ENCODE peak calls at places on chromosome 3, in seven cellular contexts. X, U, R, G, J, H and E are unnamed samples.

GRCh38 chr3:46006646-46007045 is 11.0 kb upstream of the FYCO1 start:
- DNase-seq in X (peak; percentile 45), U (no peak), R (peak; percentile 81), G (no peak), J (no peak), H (no peak), E (no peak)

GRCh38 chr3:66335671-66336070 is 114.9 kb downstream of the SLC25A26 start:
- DNase-seq in X (no peak), U (no peak), R (no peak), G (no peak), J (no peak), H (no peak), E (no peak)

GRCh38 chr3:34073961-34074360 is 275.5 kb downstream of the PDCD6IP start:
- DNase-seq in X (no peak), U (no peak), R (no peak), G (no peak), J (no peak), H (no peak), E (no peak)

GRCh38 chr3:182063742-182064141 is 352.0 kb downstream of the SOX2 start:
- DNase-seq in X (peak; percentile 76), U (no peak), R (no peak), G (no peak), J (no peak), H (no peak), E (no peak)

GRCh38 chr3:149936812-149937230 is 33.9 kb downstream of the PFN2 start:
- DNase-seq in X (peak; percentile 39), U (no peak), R (peak; percentile 66), G (peak; percentile 18), J (no peak), H (peak; percentile 56), E (peak; percentile 46)

GRCh38 chr3:129530331-129530761 is 1.9 kb downstream of the RHO start:
- DNase-seq in X (peak; percentile 14), U (no peak), R (peak; percentile 60), G (no peak), J (peak; percentile 8), H (peak; percentile 12), E (no peak)

GRCh38 chr3:5133239-5133638 is 11.1 kb downstream of the ARL8B start:
- DNase-seq in X (no peak), U (no peak), R (no peak), G (no peak), J (no peak), H (no peak), E (no peak)

GRCh38 chr3:56909349-56909748 is 107.6 kb upstream of the ARHGEF3 start:
- DNase-seq in X (no peak), U (no peak), R (no peak), G (no peak), J (no peak), H (no peak), E (no peak)

GRCh38 chr3:169218314-169218983 is 445.1 kb downstream of the MECOM start:
- DNase-seq in X (peak; percentile 26), U (no peak), R (peak; percentile 75), G (no peak), J (no peak), H (peak; percentile 24), E (peak; percentile 57)

GRCh38 chr3:106124818-106125217 is 256.0 kb upstream of the CBLB start:
- DNase-seq in X (no peak), U (no peak), R (no peak), G (no peak), J (no peak), H (no peak), E (no peak)

GRCh38 chr3:153369561-153370374 is 207.7 kb downstream of the RAP2B start:
- DNase-seq in X (no peak), U (no peak), R (no peak), G (peak; percentile 48), J (no peak), H (no peak), E (no peak)

GRCh38 chr3:161239700-161240099 is 18.6 kb downstream of the NMD3 start:
- DNase-seq in X (no peak), U (no peak), R (peak; percentile 24), G (no peak), J (no peak), H (no peak), E (no peak)

GRCh38 chr3:55655544-55655943 is 168.4 kb upstream of the WNT5A start:
- DNase-seq in X (peak; percentile 57), U (no peak), R (no peak), G (no peak), J (no peak), H (no peak), E (no peak)

GRCh38 chr3:65052101-65052500 is 364.3 kb upstream of the ADAMTS9 start:
- DNase-seq in X (peak; percentile 53), U (no peak), R (no peak), G (no peak), J (no peak), H (no peak), E (no peak)

DNA sequence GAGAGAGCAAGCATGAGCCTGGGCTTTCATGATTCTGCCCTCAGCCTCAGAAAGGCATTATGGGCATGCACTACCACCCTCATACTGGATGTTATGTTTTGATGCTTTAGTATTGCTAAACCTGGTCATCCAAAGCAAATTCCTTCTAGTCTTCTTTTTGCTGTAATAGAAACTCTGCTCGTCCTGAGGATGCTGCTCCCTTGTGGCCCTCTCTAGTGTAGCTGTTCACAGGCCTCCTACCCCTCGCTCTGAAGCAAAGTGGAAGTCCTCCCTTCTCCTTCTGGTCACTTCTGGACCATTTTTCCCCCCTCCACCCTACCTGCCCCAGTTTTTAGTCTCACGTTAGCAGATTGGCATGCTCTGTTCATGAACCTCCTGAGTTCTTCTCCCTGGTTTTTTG is 22.9 kb upstream of the CCNL1 start:
- DNase-seq in X (no peak), U (no peak), R (no peak), G (no peak), J (no peak), H (peak; percentile 17), E (no peak)
- TF ChIP-seq CTCF in X (peak; percentile 6), U (no peak), R (peak; percentile 11), G (no peak), J (peak; percentile 33), H (no peak), E (no peak)

DNA sequence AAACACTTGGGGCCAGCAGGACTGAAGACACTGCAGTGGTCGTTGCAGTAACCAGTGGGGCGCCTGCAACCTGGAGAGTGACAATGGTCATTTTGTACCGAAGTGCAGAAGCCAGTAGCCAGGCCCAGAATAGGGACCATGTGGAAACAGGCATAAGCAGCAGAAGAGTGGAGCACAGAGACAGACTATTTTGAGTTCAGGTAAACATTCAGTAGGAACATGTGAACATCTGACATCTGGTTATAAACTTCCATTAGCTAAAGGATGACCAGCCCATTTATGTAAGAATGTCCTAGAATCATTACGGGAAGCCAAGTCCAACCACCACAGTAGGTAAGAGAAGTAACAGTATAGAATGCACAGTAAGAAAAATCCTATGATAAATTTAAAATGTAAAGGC is 32.4 kb upstream of the TKT start:
- DNase-seq in X (no peak), U (no peak), R (no peak), G (no peak), J (no peak), H (no peak), E (no peak)
- H3K27ac ChIP-seq in X (no peak overlapping the region), U (no peak overlapping the region), R (no peak overlapping the region), G (no peak overlapping the region), J (no peak overlapping the region), H (no peak overlapping the region), E (no peak overlapping the region)

DNA sequence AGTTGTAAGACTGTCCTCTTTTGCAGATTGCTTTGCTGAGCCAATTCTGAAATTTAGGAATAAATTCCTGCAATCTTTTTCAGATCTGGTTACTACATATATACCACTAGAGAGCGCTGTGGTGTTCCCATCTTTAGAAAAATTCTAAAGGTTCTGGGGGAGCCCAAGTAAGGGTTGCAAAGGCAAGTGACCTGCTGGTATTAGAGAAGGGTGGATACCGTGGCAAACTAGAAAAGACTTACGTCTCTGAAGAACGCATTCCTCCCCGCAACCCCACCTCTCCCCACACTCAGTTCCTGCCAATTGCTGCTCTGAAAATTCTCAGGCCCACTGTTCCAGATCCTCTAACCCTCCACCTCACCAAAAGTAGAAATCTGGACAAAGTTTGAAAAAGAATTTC is 48.5 kb downstream of the EFHB start:
- DNase-seq in X (no peak), U (no peak), R (peak; percentile 60), G (no peak), J (no peak), H (peak; percentile 44), E (no peak)
- TF ChIP-seq CTCF in X (peak; percentile 75), U (peak; percentile 45), R (peak; percentile 61), G (peak; percentile 31), J (peak; percentile 61), H (peak; percentile 72), E (peak; percentile 23)

GRCh38 chr3:15326037-15326436 is 6.3 kb downstream of the SH3BP5 start:
- DNase-seq in X (no peak), U (peak; percentile 66), R (no peak), G (no peak), J (no peak), H (no peak), E (no peak)
- H3K27ac ChIP-seq in X (no peak overlapping the region), U (peak overlapping the region; percentile 85), R (no peak overlapping the region), G (no peak overlapping the region), J (no peak overlapping the region), H (no peak overlapping the region), E (no peak overlapping the region)